ENCODE peak calls at places on chromosomes 7 and 10, in ten cellular contexts. W, V, T, B, Z, P, N, X, I and M are unnamed samples.

GRCh38 chr7:100466830-100467605 is 3.0 kb upstream of the SPACDR start:
- DNase-seq in X (no peak), V (no peak), N (no peak), I (no peak), P (no peak), Z (no peak), B (no peak), W (no peak), T (no peak), M (peak)

GRCh38 chr10:106285199-106285598 is 879.3 kb downstream of the SORCS1 start:
- DNase-seq in N (no peak), T (no peak), V (no peak), B (no peak), X (no peak), P (no peak), I (no peak), Z (no peak), W (no peak), M (no peak)

GRCh38 chr7:36984051-36984492 is 259.8 kb upstream of the AOAH start:
- DNase-seq in V (no peak), X (no peak), Z (no peak), B (no peak), W (no peak), N (no peak), P (no peak), I (no peak), T (no peak), M (no peak)

GRCh38 chr7:114085592-114086490 is 167.0 kb upstream of the PPP1R3A start:
- DNase-seq in P (peak), I (peak), X (no peak), W (peak), T (peak), B (peak), V (no peak), N (peak), Z (no peak), M (peak)

GRCh38 chr7:36215017-36215621 is 62.1 kb downstream of the EEPD1 start:
- DNase-seq in V (no peak), B (no peak), T (no peak), X (no peak), I (no peak), N (no peak), Z (no peak), W (no peak), P (no peak), M (peak)

GRCh38 chr10:50805981-50806622 is 66.4 kb downstream of the ASAH2B start:
- DNase-seq in V (no peak), W (no peak), P (no peak), T (no peak), N (no peak), Z (no peak), B (no peak), X (no peak), I (no peak), M (no peak)

GRCh38 chr7:29606287-29606721 is 42.7 kb downstream of the PRR15 start:
- DNase-seq in W (no peak), B (no peak), N (no peak), P (peak), I (peak), T (no peak), X (no peak), V (no peak), Z (no peak), M (no peak)

GRCh38 chr7:128164061-128164954 is 76.8 kb upstream of the LEP start:
- DNase-seq in V (peak), W (no peak), B (no peak), X (no peak), Z (no peak), I (peak), N (peak), P (no peak), T (peak), M (peak)

GRCh38 chr10:104259999-104260774 is 5.5 kb downstream of the GSTO1 start:
- DNase-seq in N (peak), V (no peak), Z (no peak), X (no peak), T (no peak), W (no peak), P (no peak), I (no peak), B (no peak), M (no peak)

GRCh38 chr7:110317699-110318265 is 773.1 kb upstream of the LRRN3 start:
- DNase-seq in V (peak), P (no peak), T (no peak), X (peak), B (no peak), N (peak), W (no peak), Z (no peak), I (peak), M (no peak)

GRCh38 chr10:80204801-80205477 is 398 bp downstream of the ANXA11 start:
- DNase-seq in I (peak), N (peak), B (no peak), Z (no peak), X (no peak), W (peak), T (no peak), V (no peak), P (peak), M (no peak)

GRCh38 chr10:104937528-104937927 is 296.4 kb downstream of the SORCS3 start:
- DNase-seq in B (peak), X (peak), V (peak), W (no peak), I (peak), T (no peak), P (no peak), N (no peak), Z (no peak), M (no peak)

GRCh38 chr7:1361756-1362125 is 97.5 kb downstream of the MICALL2 start:
- DNase-seq in X (no peak), W (no peak), P (no peak), B (no peak), T (peak), N (no peak), I (no peak), Z (no peak), V (no peak), M (no peak)

GRCh38 chr7:98348726-98349474 is 52.0 kb downstream of the BAIAP2L1 start:
- DNase-seq in I (no peak), N (no peak), X (no peak), P (no peak), Z (no peak), B (no peak), V (no peak), T (no peak), W (no peak), M (no peak)

GRCh38 chr10:110268442-110268841 is 36.3 kb downstream of the SMNDC1 start:
- DNase-seq in I (no peak), Z (no peak), B (no peak), P (peak), V (no peak), X (no peak), T (no peak), W (peak), N (no peak), M (no peak)

GRCh38 chr10:74704629-74705360 is 121.6 kb upstream of the KAT6B start:
- DNase-seq in I (no peak), Z (no peak), B (peak), V (no peak), X (no peak), N (no peak), P (no peak), W (no peak), T (no peak), M (no peak)

GRCh38 chr7:2278026-2278425 is 36.0 kb downstream of the NUDT1 start:
- DNase-seq in B (no peak), Z (no peak), P (no peak), X (no peak), N (no peak), V (no peak), I (peak), T (peak), W (no peak), M (no peak)

GRCh38 chr10:108663551-108663950 is 1259.8 kb downstream of the XPNPEP1 start:
- DNase-seq in B (no peak), W (no peak), Z (no peak), I (no peak), V (no peak), X (no peak), P (no peak), T (no peak), N (no peak), M (no peak)

GRCh38 chr7:123966936-123967335 is 41.9 kb downstream of the SPAM1 start:
- DNase-seq in W (no peak), N (peak), P (no peak), X (no peak), I (no peak), V (no peak), Z (no peak), B (no peak), T (no peak), M (no peak)

GRCh38 chr7:127578711-127579275 is 6.6 kb downstream of the GCC1 start:
- DNase-seq in W (no peak), I (no peak), X (no peak), B (no peak), T (no peak), P (no peak), Z (no peak), N (no peak), V (no peak), M (no peak)

GRCh38 chr7:140197218-140197890 is 20.6 kb upstream of the KDM7A start:
- DNase-seq in T (no peak), X (no peak), Z (no peak), P (no peak), B (no peak), V (no peak), N (no peak), W (no peak), I (no peak), M (no peak)

GRCh38 chr7:99597762-99598501 is at the start of gene TMEM225B:
- DNase-seq in X (no peak), B (no peak), I (no peak), Z (no peak), N (no peak), T (peak), W (no peak), V (no peak), P (no peak), M (peak)

GRCh38 chr10:77877461-77878344 is 48.9 kb downstream of the DLG5 start:
- DNase-seq in T (no peak), W (no peak), I (peak), N (peak), X (no peak), B (no peak), Z (no peak), P (no peak), V (peak), M (peak)

GRCh38 chr7:21851445-21852043 is 94.2 kb downstream of the CDCA7L start:
- DNase-seq in X (no peak), N (peak), Z (no peak), P (no peak), I (no peak), B (no peak), V (no peak), T (no peak), W (no peak), M (no peak)

GRCh38 chr7:16223963-16224707 is 197.2 kb downstream of the CRPPA start:
- DNase-seq in P (no peak), T (no peak), N (no peak), X (no peak), B (no peak), Z (no peak), V (no peak), W (no peak), I (no peak), M (no peak)